ENCODE peak calls at places on chromosome 21, in nine cellular contexts. K is tibial artery, M is AG08396, P is RWPE1, N is EL, W is SJSA1, E is NCI-H1417, S is endothelial cell, I is glomerular endothelial cell. Z is an unnamed sample.

GRCh38 chr21:17454315-17455027 is 58.4 kb upstream of the CXADR start:
- DNase-seq in P (peak), N (peak), E (no peak), S (peak), W (peak), M (peak), K (no peak), I (no peak), Z (peak)

GRCh38 chr21:27713159-27714109 is 746.5 kb upstream of the ADAMTS5 start:
- DNase-seq in W (no peak), M (no peak), N (no peak), S (no peak), E (no peak), P (no peak), K (no peak), I (no peak), Z (no peak)

GRCh38 chr21:46006547-46007497 is 25.3 kb downstream of the COL6A1 start:
- DNase-seq in N (no peak), M (no peak), E (no peak), S (no peak), W (no peak), K (no peak), I (no peak), P (no peak), Z (no peak)

GRCh38 chr21:16330340-16331319 is 600.8 kb downstream of the USP25 start:
- DNase-seq in K (peak), M (peak), E (peak), W (no peak), S (peak), N (peak), I (peak), P (peak), Z (peak)

GRCh38 chr21:43871487-43871886 is 6.5 kb downstream of the AGPAT3 start:
- DNase-seq in K (no peak), S (no peak), P (no peak), W (no peak), I (no peak), N (no peak), E (no peak), M (no peak), Z (no peak)

GRCh38 chr21:35475006-35475405 is 425.9 kb upstream of the RUNX1 start:
- DNase-seq in N (peak), W (no peak), E (no peak), M (no peak), P (no peak), S (no peak), I (no peak), K (no peak), Z (no peak)

GRCh38 chr21:41766883-41767605 is at the start of gene RIPK4:
- DNase-seq in W (no peak), P (peak), E (peak), I (no peak), N (peak), S (peak), K (no peak), M (no peak), Z (peak)

GRCh38 chr21:44352253-44352860 is 1.1 kb upstream of the TRPM2 start:
- DNase-seq in P (no peak), S (no peak), M (no peak), N (no peak), K (no peak), I (no peak), W (no peak), E (no peak), Z (no peak)

GRCh38 chr21:36603221-36603620 is 95.7 kb upstream of the SIM2 start:
- DNase-seq in S (no peak), K (no peak), P (no peak), W (no peak), M (no peak), I (no peak), E (no peak), N (no peak), Z (no peak)

GRCh38 chr21:40120944-40121575 is 253.8 kb downstream of the PCP4 start:
- DNase-seq in P (no peak), N (no peak), S (no peak), M (no peak), E (no peak), K (no peak), W (no peak), I (no peak), Z (peak)

Z was measured in NCI-H510A treated with DMSO at 0.1 percent for 48 hours.